ENCODE peak calls at places on chromosomes 2 and 18, in five cellular contexts. P is GM23248, K is PC-3, N is SK-N-SH, O is GM23338. I is an unnamed sample. For H3K9me2, the result is how much of the 10 kb centered on the place peaks cover.

GRCh38 chr2:33432871-33433270 is 43.6 kb upstream of the RASGRP3 start:
- DNase-seq in K (no peak), N (no peak), O (no peak), P (no peak), I (no peak)

GRCh38 chr2:136359121-136359965 is 241.4 kb upstream of the CXCR4 start:
- DNase-seq in P (no peak), K (no peak), O (no peak), N (no peak), I (no peak)

GRCh38 chr2:199869653-199870052 is 18.7 kb upstream of the FTCDNL1 start:
- DNase-seq in P (no peak), N (no peak), O (peak), K (no peak), I (no peak)

GRCh38 chr2:121118951-121119350 is 166.1 kb downstream of the TFCP2L1 start:
- DNase-seq in N (no peak), O (no peak), P (no peak), K (no peak), I (no peak)

GRCh38 chr2:18245375-18245774 is 315.1 kb downstream of the RDH14 start:
- DNase-seq in P (peak), N (no peak), O (no peak), K (no peak), I (no peak)

GRCh38 chr18:48166336-48166875 is 235.9 kb upstream of the SMAD2 start:
- DNase-seq in P (no peak), K (no peak), N (no peak), O (no peak), I (no peak)

GRCh38 chr2:107588960-107589542 is 237.6 kb upstream of the RGPD4 start:
- DNase-seq in P (peak), O (no peak), K (no peak), N (no peak), I (no peak)

GRCh38 chr2:236972491-236973379 is 113.0 kb upstream of the COPS8 start:
- DNase-seq in K (peak), P (peak), O (peak), N (no peak), I (no peak)

GRCh38 chr18:9743200-9744016 is 35.3 kb downstream of the RAB31 start:
- DNase-seq in P (peak), N (no peak), K (peak), O (peak), I (no peak)

GRCh38 chr2:68357608-68358337 is 7.3 kb upstream of the PLEK start:
- DNase-seq in P (peak), K (peak), O (peak), N (peak), I (peak)

GRCh38 chr18:37408676-37409305 is 156.8 kb downstream of the CELF4 start:
- DNase-seq in O (no peak), N (no peak), K (no peak), P (no peak), I (no peak)

GRCh38 chr2:233354971-233355574 is 779 bp downstream of the DGKD start:
- DNase-seq in P (peak), N (peak), K (peak), O (peak), I (peak)

GRCh38 chr2:12479042-12479601 is 237.6 kb upstream of the TRIB2 start:
- DNase-seq in O (no peak), N (no peak), P (peak), K (peak), I (no peak)

GRCh38 chr2:21467910-21468309 is 344.1 kb downstream of the TDRD15 start:
- DNase-seq in N (no peak), P (no peak), O (peak), K (no peak), I (peak)

GRCh38 chr18:30957086-30957485 is 85.5 kb downstream of the DSC3 start:
- DNase-seq in K (peak), P (no peak), O (no peak), N (no peak), I (no peak)

GRCh38 chr2:148209598-148209997 is 188.7 kb downstream of the MBD5 start:
- DNase-seq in O (peak), K (peak), P (no peak), N (no peak), I (peak)

GRCh38 chr2:26849056-26850001 is 1.4 kb downstream of the DPYSL5 start:
- DNase-seq in O (peak), P (no peak), N (peak), K (no peak), I (no peak)

GRCh38 chr2:121707920-121708361 is 28.7 kb downstream of the NIFK start:
- DNase-seq in N (no peak), P (no peak), O (no peak), K (no peak), I (no peak)

GRCh38 chr2:199933466-199933865 is 21.8 kb downstream of the TYW5 start:
- DNase-seq in P (no peak), N (no peak), O (no peak), K (no peak), I (no peak)

GRCh38 chr2:163692081-163692480 is 43.7 kb downstream of the FIGN start:
- DNase-seq in O (no peak), K (no peak), N (no peak), P (peak), I (no peak)

GRCh38 chr2:37856101-37856751 is 68.9 kb upstream of the RMDN2 start:
- DNase-seq in N (peak), P (no peak), O (no peak), K (no peak), I (no peak)

GRCh38 chr2:8657423-8658062 is 24.3 kb upstream of the ID2 start:
- DNase-seq in O (no peak), P (no peak), K (no peak), N (no peak), I (no peak)

GRCh38 chr18:70673834-70674233 is 385.0 kb downstream of the SOCS6 start:
- DNase-seq in P (no peak), N (no peak), O (no peak), K (no peak), I (no peak)

GRCh38 chr2:44250376-44250775 is 24.9 kb upstream of the SLC3A1 start:
- DNase-seq in K (no peak), N (no peak), P (no peak), O (no peak), I (peak)

GRCh38 chr2:238154570-238154969 is 4.2 kb upstream of the ERFE start:
- DNase-seq in O (no peak), K (no peak), P (no peak), N (no peak), I (no peak)

GRCh38 chr2:190911813-190912212 is 31.2 kb downstream of the GLS start:
- DNase-seq in N (no peak), K (peak), P (no peak), O (no peak), I (no peak)

GRCh38 chr2:104982111-104982510 is 55.8 kb upstream of the MRPS9 start:
- DNase-seq in O (no peak), P (no peak), K (no peak), N (no peak), I (no peak)

GRCh38 chr18:22827216-22827615 is 105.9 kb upstream of the RBBP8 start:
- DNase-seq in K (peak), P (peak), N (no peak), O (no peak), I (no peak)

GRCh38 chr18:286515-287310 is 18.9 kb upstream of the THOC1 start:
- DNase-seq in O (peak), P (peak), N (peak), K (peak), I (peak)

GRCh38 chr2:212816267-212816666 is 277.7 kb upstream of the ERBB4 start:
- DNase-seq in K (no peak), N (no peak), P (no peak), O (no peak), I (no peak)

GRCh38 chr2:236765475-236765874 is 195.8 kb downstream of the ACKR3 start:
- DNase-seq in P (no peak), O (no peak), K (no peak), N (no peak), I (no peak)

GRCh38 chr2:236090027-236090382 is 78.2 kb downstream of the GBX2 start:
- DNase-seq in P (no peak), N (peak), K (no peak), O (no peak), I (no peak)

GRCh38 chr2:120912101-120912985 is 176.7 kb downstream of the GLI2 start:
- DNase-seq in O (no peak), N (no peak), P (peak), K (peak), I (no peak)

GRCh38 chr2:209977386-209978239 is 24.8 kb upstream of the RPE start:
- DNase-seq in O (peak), K (peak), N (peak), P (peak), I (peak)

GRCh38 chr2:179428659-179429058 is 164.0 kb upstream of the SESTD1 start:
- DNase-seq in K (no peak), O (peak), N (no peak), P (peak), I (no peak)

DNA sequence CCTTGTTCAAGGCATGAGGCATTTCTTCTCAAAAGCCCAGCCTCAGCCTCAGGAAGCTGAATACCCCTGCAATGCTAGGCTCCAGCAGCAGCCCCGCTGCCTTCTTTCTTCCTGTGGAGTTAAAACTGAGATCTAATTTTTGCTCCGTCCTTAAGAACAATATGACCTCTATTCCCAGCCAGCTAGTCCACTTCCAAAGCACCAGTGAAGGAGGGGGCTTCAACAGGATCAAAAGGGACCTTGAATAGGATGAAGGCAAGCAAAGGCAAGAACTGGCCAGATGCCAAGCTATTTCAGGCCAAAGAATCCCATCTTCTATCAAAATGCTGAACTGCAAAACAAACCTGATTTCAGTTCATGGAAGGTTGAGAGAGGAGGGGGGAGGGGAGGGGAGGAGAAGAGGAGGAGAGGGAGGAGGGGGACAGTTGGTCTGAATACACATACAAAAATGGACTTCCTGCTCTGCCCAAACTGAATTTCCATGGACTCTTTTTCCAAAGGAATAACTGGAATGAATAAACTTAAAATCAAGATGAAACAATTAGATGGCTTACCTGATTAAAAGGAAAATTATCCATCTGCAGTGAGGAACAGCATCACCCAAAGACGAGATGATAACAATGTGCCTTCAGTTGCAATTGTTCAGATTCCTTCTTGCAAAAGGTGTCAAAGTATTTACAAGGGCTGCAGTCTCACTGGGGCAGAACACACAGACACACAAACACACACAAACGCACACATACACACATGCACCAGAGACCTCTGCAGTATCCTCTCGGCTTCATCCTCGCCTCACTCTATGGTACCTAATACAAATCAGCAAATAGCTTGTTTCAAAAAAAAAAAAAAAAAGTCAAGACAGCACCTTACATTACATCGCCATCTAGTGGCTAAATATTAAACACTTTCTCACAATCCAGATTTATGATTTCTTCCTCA is at the start of gene SCN1A:
- DNase-seq in K (peak), N (peak), P (peak), O (peak), I (peak)
- H2AFZ ChIP-seq in K (no peak), N (no peak), P (no peak), O (peak), I (no peak)

GRCh38 chr2:24680196-24680595 is 113.0 kb downstream of the PTRHD1 start:
- DNase-seq in P (no peak), K (no peak), N (no peak), O (no peak), I (no peak)

GRCh38 chr2:24682357-24682756 is 110.8 kb downstream of the PTRHD1 start:
- DNase-seq in K (no peak), P (no peak), N (no peak), O (no peak), I (no peak)

GRCh38 chr2:24683408-24683807 is 109.8 kb downstream of the PTRHD1 start:
- DNase-seq in N (no peak), O (no peak), K (no peak), P (no peak), I (no peak)
- H3K9me2 ChIP-seq in N (under half), O (under half), K (under half), P (under half), I (under half)

DNA sequence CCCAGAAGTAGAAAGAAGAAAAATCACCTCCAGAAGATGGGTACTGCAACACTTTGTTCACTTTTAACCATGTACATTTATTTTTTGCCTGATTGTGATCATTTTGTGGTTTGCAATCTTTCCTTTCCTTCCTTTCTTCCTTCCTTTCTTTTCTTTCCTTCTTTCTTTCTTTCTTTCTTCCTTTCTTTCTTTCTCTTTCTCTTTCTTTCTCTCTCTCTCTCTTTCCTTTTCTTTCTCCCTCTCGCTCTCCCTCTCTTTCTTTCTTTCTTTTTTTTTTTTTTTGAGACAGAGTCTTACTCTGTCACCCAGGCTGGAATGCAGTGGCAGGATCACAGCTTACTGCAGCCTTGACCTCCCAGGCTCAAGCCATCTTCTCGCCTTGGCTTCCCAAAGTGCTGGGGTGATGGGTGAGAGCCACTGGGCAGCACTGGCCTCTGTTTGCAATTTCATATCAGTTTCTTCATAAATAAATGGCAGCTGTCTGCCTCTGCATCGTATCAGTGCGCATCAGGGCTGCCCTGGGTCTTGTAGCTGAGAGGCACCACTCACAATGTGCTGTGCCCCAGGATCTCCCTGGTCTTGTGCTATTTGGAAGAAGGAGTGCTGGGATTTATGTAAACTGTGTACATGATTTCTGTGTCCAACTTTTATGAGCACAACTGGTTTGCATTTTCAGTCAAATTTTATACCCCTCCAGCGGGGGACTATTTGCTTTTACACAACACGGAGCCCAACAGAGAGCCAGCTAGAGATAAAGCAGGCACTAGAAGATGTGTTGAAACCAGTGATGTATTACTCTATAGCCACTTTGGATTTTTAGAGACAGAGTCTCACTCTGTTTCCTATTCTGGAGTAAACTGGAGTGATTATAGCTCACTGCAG is 6.9 kb upstream of the LIMS2 start:
- DNase-seq in O (no peak), K (no peak), P (no peak), N (peak), I (no peak)
- H3K4me2 ChIP-seq in O (no peak), K (no peak), P (no peak), N (no peak), I (no peak)

GRCh38 chr2:184205048-184205596 is 393.2 kb upstream of the ZNF804A start:
- DNase-seq in O (no peak), K (no peak), P (no peak), N (no peak), I (no peak)

GRCh38 chr2:184197413-184197812 is 400.9 kb upstream of the ZNF804A start:
- DNase-seq in N (no peak), K (no peak), O (no peak), P (no peak), I (no peak)

GRCh38 chr2:184203661-184204060 is 394.7 kb upstream of the ZNF804A start:
- DNase-seq in O (no peak), N (no peak), P (no peak), K (no peak), I (no peak)

GRCh38 chr2:184201246-184201645 is 397.1 kb upstream of the ZNF804A start:
- DNase-seq in O (no peak), P (no peak), N (no peak), K (no peak), I (no peak)

DNA sequence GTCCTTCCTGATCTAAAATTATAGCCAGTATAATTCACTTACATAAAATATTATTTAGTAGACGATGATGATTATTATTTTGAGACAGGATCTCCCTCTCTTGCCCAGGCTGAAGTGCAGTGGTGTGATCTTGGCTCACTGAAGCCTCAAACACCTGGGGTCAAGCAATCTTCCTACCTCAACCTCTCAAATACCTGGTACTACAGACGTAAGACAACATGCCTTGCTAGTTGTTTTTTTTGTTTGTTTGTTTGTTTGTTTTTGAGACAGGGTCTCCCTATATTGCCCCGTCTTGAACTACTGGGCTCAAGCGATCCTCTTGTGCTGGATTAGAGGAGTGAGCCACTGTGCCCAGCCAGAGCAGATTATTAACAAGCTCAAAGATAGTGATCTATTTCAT is 399.1 kb upstream of the ZNF804A start:
- DNase-seq in N (no peak), K (no peak), O (no peak), P (no peak), I (no peak)
- H2AFZ ChIP-seq in N (no peak), K (no peak), O (no peak), P (no peak), I (no peak)